ENCODE peak calls at places on chromosomes 4 and X, in nine cellular contexts. G, H, B, F, J, U, I, Q and S are unnamed samples.

GRCh38 chrX:9573282-9574106 is 108.6 kb downstream of the TBL1X start:
- DNase-seq in G (no peak), H (no peak), B (no peak), F (no peak), J (no peak), U (peak; percentile 38), I (no peak), Q (no peak), S (no peak)

GRCh38 chr4:119010909-119011606 is 122.4 kb downstream of the SYNPO2 start:
- DNase-seq in G (no peak), H (peak; percentile 27), B (no peak), F (no peak), J (no peak), U (no peak), I (no peak), Q (no peak), S (no peak)

GRCh38 chrX:136806891-136807410 is 26.2 kb upstream of the ARHGEF6 start:
- DNase-seq in G (no peak), H (no peak), B (no peak), F (no peak), J (no peak), U (no peak), I (no peak), Q (no peak), S (no peak)

GRCh38 chrX:39602226-39602625 is 495.5 kb downstream of the BCOR start:
- DNase-seq in G (no peak), H (no peak), B (no peak), F (no peak), J (no peak), U (no peak), I (no peak), Q (no peak), S (no peak)

GRCh38 chrX:30153881-30154260 is 61.5 kb upstream of the MAGEB2 start:
- DNase-seq in G (no peak), H (no peak), B (no peak), F (no peak), J (no peak), U (no peak), I (no peak), Q (no peak), S (no peak)

GRCh38 chr4:3405176-3405575 is 36.6 kb upstream of the HGFAC start:
- DNase-seq in G (no peak), H (no peak), B (no peak), F (no peak), J (no peak), U (no peak), I (no peak), Q (no peak), S (no peak)

GRCh38 chrX:153539979-153540358 is 22.5 kb downstream of the ATP2B3 start:
- DNase-seq in G (no peak), H (no peak), B (no peak), F (no peak), J (no peak), U (no peak), I (no peak), Q (no peak), S (no peak)

GRCh38 chrX:153454901-153455550 is 9.2 kb upstream of the TREX2 start:
- DNase-seq in G (no peak), H (no peak), B (no peak), F (no peak), J (no peak), U (no peak), I (no peak), Q (no peak), S (no peak)

GRCh38 chr4:20305976-20306375 is 54.3 kb downstream of the SLIT2 start:
- DNase-seq in G (no peak), H (peak; percentile 64), B (no peak), F (no peak), J (no peak), U (no peak), I (no peak), Q (no peak), S (no peak)

GRCh38 chrX:106612403-106612789 is 618 bp downstream of the RADX start:
- DNase-seq in G (no peak), H (no peak), B (no peak), F (no peak), J (no peak), U (no peak), I (no peak), Q (no peak), S (no peak)

GRCh38 chrX:11546917-11547316 is 118.8 kb downstream of the ARHGAP6 start:
- DNase-seq in G (no peak), H (no peak), B (no peak), F (no peak), J (no peak), U (no peak), I (no peak), Q (no peak), S (no peak)

GRCh38 chr4:145545538-145546224 is 64.0 kb downstream of the SMAD1 start:
- DNase-seq in G (peak; percentile 11), H (peak; percentile 93), B (no peak), F (peak; percentile 34), J (no peak), U (no peak), I (peak; percentile 20), Q (no peak), S (no peak)

GRCh38 chr4:145541266-145541770 is 59.7 kb downstream of the SMAD1 start:
- DNase-seq in G (no peak), H (peak; percentile 27), B (no peak), F (no peak), J (no peak), U (no peak), I (no peak), Q (no peak), S (no peak)

GRCh38 chr4:145544998-145545397 is 63.3 kb downstream of the SMAD1 start:
- DNase-seq in G (no peak), H (no peak), B (no peak), F (no peak), J (no peak), U (no peak), I (no peak), Q (no peak), S (no peak)

GRCh38 chr4:145552181-145552822 is 66.9 kb upstream of the MMAA start:
- DNase-seq in G (no peak), H (no peak), B (no peak), F (no peak), J (peak; percentile 58), U (no peak), I (no peak), Q (no peak), S (no peak)

GRCh38 chr4:145546556-145546955 is 64.9 kb downstream of the SMAD1 start:
- DNase-seq in G (no peak), H (no peak), B (no peak), F (peak; percentile 9), J (no peak), U (no peak), I (peak; percentile 22), Q (no peak), S (no peak)
- TF ChIP-seq CTCF in G (no peak), H (no peak), B (no peak), F (no peak), J (no peak), U (no peak), I (no peak), Q (no peak), S (no peak)

GRCh38 chr4:15779336-15779735 is 1.2 kb downstream of the CD38 start:
- DNase-seq in G (peak; percentile 59), H (peak; percentile 78), B (no peak), F (peak; percentile 58), J (no peak), U (peak; percentile 51), I (peak; percentile 65), Q (peak; percentile 53), S (no peak)
- TF ChIP-seq CTCF in G (no peak), H (peak; percentile 55), B (no peak), F (peak; percentile 41), J (peak; percentile 42), U (peak; percentile 53), I (peak; percentile 25), Q (peak; percentile 56), S (peak; percentile 58)

DNA sequence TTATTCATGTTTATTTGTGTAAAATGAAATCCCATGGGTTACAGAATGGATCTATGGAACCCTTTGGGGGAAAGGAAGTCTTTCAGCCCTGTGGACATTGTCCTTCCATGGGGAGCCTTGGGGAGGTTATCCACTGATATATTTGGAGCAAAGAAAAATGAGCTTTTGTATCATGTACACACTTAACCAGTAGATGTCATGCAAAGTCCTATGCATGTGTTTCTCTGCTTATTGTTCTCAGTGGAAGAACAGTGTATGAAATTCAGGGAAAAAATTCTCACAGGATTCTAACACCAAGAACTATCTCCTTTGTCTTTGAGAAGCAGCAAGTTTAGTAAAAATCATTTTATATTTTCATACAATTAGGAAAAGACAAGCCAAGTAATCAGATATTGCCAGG is 105.3 kb downstream of the DTHD1 start:
- DNase-seq in G (no peak), H (no peak), B (no peak), F (no peak), J (no peak), U (no peak), I (no peak), Q (no peak), S (no peak)
- TF ChIP-seq CTCF in G (no peak), H (no peak), B (no peak), F (no peak), J (peak; percentile 18), U (no peak), I (no peak), Q (no peak), S (no peak)

GRCh38 chrX:17374619-17375360 is at the start of gene NHS:
- DNase-seq in G (peak; percentile 13), H (peak; percentile 62), B (peak; percentile 76), F (peak; percentile 56), J (no peak), U (peak; percentile 87), I (peak; percentile 80), Q (peak; percentile 62), S (peak; percentile 85)
- TF ChIP-seq CTCF in G (no peak), H (peak; percentile 28), B (peak; percentile 37), F (peak; percentile 44), J (no peak), U (peak; percentile 85), I (peak; percentile 42), Q (peak; percentile 62), S (peak; percentile 54)

DNA sequence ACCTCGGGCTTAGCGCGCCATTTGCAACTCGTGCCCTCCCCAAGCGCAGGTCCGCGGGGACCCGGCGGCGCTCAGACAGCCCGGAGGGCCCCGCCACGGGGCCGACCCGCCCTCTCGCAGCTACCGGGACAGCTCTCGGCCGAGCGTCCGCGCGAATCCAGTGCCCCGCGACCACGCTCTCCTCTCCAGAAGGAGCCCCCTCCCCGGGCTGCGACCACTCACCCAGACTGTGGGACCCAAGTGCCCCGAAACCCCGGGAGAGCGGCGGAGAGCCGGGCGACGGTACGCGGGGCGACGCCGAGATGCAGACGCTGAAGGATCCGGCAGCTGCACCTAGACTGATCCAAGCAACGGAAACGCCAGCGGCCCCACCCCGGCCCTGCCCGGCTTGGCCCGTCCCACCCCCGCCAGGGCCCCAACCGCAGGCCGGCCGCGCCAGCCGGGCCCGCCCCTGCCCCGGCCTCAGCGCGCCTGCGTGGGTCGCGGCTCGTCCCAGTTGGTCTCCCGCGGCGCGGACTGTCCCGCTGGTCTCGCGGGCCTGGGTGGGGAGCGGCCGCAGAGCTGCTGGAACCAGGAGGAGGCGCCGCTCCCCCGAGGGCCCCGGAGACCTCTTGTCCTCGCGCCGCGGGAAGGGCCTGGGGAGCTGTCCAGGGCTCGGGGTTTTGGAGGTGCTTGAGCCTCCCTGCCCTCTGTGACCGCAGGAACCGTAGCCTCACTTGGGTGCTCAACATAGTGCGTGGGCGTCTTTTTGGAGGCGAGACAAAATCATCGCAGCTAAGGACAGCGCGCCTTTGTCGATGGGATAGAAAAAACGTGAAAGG is at the start of gene ANXA5:
- DNase-seq in G (peak; percentile 83), H (peak; percentile 93), B (peak; percentile 84), F (peak; percentile 89), J (peak; percentile 76), U (peak; percentile 83), I (peak; percentile 91), Q (peak; percentile 93), S (peak; percentile 96)
- TF ChIP-seq CTCF in G (no peak), H (peak; percentile 37), B (no peak), F (peak; percentile 42), J (no peak), U (peak; percentile 43), I (no peak), Q (peak; percentile 40), S (peak; percentile 53)

GRCh38 chr4:103591839-103592238 is 127.9 kb downstream of the TACR3 start:
- DNase-seq in G (no peak), H (no peak), B (no peak), F (no peak), J (no peak), U (no peak), I (no peak), Q (no peak), S (no peak)
- TF ChIP-seq CTCF in G (no peak), H (no peak), B (no peak), F (no peak), J (no peak), U (no peak), I (no peak), Q (no peak), S (no peak)